ENCODE peak calls at places on chromosome 6, in eight cellular contexts. M, U, R, K, I, V, Z and Y are unnamed samples.
A peak's percentile ranks its signal among the peaks of the same experiment; 100 is the strongest.

GRCh38 chr6:75347797-75348610 is 63.4 kb upstream of the TMEM30A start:
- DNase-seq in M (no peak), U (no peak), R (no peak), K (no peak), I (no peak), V (no peak), Z (no peak), Y (no peak)

GRCh38 chr6:89978749-89979145 is 84.5 kb downstream of the GJA10 start:
- DNase-seq in M (no peak), U (peak; percentile 58), R (no peak), K (peak; percentile 27), I (no peak), V (no peak), Z (no peak), Y (no peak)

GRCh38 chr6:144559865-144560603 is 274.9 kb downstream of the UTRN start:
- DNase-seq in M (no peak), U (no peak), R (no peak), K (no peak), I (no peak), V (no peak), Z (no peak), Y (no peak)

GRCh38 chr6:9646346-9647042 is 768.4 kb downstream of the TFAP2A start:
- DNase-seq in M (no peak), U (no peak), R (no peak), K (peak; percentile 2), I (no peak), V (no peak), Z (no peak), Y (no peak)

GRCh38 chr6:132832891-132833290 is 18.5 kb downstream of the RPS12 start:
- DNase-seq in M (no peak), U (no peak), R (no peak), K (no peak), I (no peak), V (no peak), Z (no peak), Y (no peak)

GRCh38 chr6:34243901-34244884 is 4.6 kb downstream of the SMIM29 start:
- DNase-seq in M (no peak), U (no peak), R (peak; percentile 92), K (peak; percentile 71), I (peak; percentile 88), V (peak; percentile 79), Z (no peak), Y (no peak)

GRCh38 chr6:106512048-106512957 is 117.0 kb downstream of the RTN4IP1 start:
- DNase-seq in M (peak; percentile 83), U (peak; percentile 73), R (peak; percentile 75), K (peak; percentile 80), I (peak; percentile 82), V (peak; percentile 66), Z (no peak), Y (no peak)

GRCh38 chr6:13980534-13980933 is 55.8 kb downstream of the RNF182 start:
- DNase-seq in M (no peak), U (no peak), R (no peak), K (no peak), I (no peak), V (no peak), Z (no peak), Y (no peak)

GRCh38 chr6:154791561-154792317 is 58.5 kb downstream of the SCAF8 start:
- DNase-seq in M (no peak), U (no peak), R (no peak), K (no peak), I (no peak), V (no peak), Z (no peak), Y (no peak)

GRCh38 chr6:42403415-42403814 is 48.3 kb downstream of the TRERF1 start:
- DNase-seq in M (no peak), U (peak; percentile 42), R (no peak), K (no peak), I (no peak), V (no peak), Z (no peak), Y (no peak)

GRCh38 chr6:149317656-149318571 is at the start of gene TAB2:
- DNase-seq in M (peak; percentile 57), U (no peak), R (peak; percentile 68), K (peak; percentile 72), I (peak; percentile 68), V (peak; percentile 51), Z (no peak), Y (no peak)

GRCh38 chr6:137765044-137765443 is 102.0 kb upstream of the TNFAIP3 start:
- DNase-seq in M (no peak), U (no peak), R (no peak), K (no peak), I (no peak), V (no peak), Z (no peak), Y (no peak)

GRCh38 chr6:39088331-39088730 is 26.7 kb downstream of the SAYSD1 start:
- DNase-seq in M (no peak), U (peak; percentile 93), R (no peak), K (peak; percentile 94), I (peak; percentile 74), V (no peak), Z (no peak), Y (peak; percentile 66)

GRCh38 chr6:35218021-35218420 is 4.3 kb downstream of the SCUBE3 start:
- DNase-seq in M (no peak), U (no peak), R (no peak), K (no peak), I (peak; percentile 60), V (no peak), Z (no peak), Y (no peak)

GRCh38 chr6:2658788-2659187 is 91.9 kb downstream of the MYLK4 start:
- DNase-seq in M (peak; percentile 18), U (no peak), R (no peak), K (no peak), I (no peak), V (no peak), Z (no peak), Y (no peak)

GRCh38 chr6:21808045-21808470 is 214.5 kb downstream of the SOX4 start:
- DNase-seq in M (no peak), U (no peak), R (no peak), K (no peak), I (no peak), V (peak; percentile 46), Z (no peak), Y (no peak)

GRCh38 chr6:53635322-53635721 is 30.2 kb downstream of the KLHL31 start:
- DNase-seq in M (no peak), U (no peak), R (no peak), K (no peak), I (no peak), V (no peak), Z (no peak), Y (no peak)

GRCh38 chr6:137637161-137637560 is 143.0 kb upstream of the OLIG3 start:
- DNase-seq in M (no peak), U (no peak), R (no peak), K (no peak), I (no peak), V (no peak), Z (no peak), Y (no peak)

GRCh38 chr6:1574083-1574761 is 35.5 kb upstream of the FOXC1 start:
- DNase-seq in M (no peak), U (no peak), R (no peak), K (no peak), I (no peak), V (no peak), Z (no peak), Y (no peak)

GRCh38 chr6:156890627-156891300 is 113.6 kb downstream of the ARID1B start:
- DNase-seq in M (no peak), U (no peak), R (no peak), K (no peak), I (no peak), V (no peak), Z (no peak), Y (no peak)
- H3K4me1 ChIP-seq in M (no peaks in the 10 kb centered on the region), U (peaks cover 41% of the 10 kb centered on the region), R (no peaks in the 10 kb centered on the region), K (peaks cover 50% of the 10 kb centered on the region), I (peaks cover 6% of the 10 kb centered on the region), V (peaks cover 8% of the 10 kb centered on the region), Z (no peaks in the 10 kb centered on the region), Y (peaks cover 4% of the 10 kb centered on the region)

DNA sequence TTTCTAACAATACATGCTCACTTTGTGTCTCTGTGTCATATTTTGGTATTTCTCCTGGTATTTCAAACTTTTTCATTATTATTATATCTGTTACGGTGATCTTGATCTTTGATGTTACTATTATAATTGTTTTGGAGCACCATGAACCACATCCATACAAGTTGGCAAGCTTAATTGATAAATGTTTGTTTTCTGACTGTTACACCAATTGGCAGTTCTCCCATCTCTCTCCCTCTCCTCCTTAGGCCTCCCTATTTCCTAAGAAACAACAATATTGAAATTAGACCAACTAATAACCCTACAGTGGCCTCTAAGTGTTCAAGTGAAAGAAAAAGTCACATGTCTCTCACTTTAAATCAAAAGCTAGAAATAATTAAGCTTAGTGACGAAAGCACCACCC is 61.6 kb downstream of the IBTK start:
- DNase-seq in M (no peak), U (no peak), R (no peak), K (no peak), I (no peak), V (no peak), Z (no peak), Y (no peak)
- H3K36me3 ChIP-seq in M (no peaks in the 10 kb centered on the region), U (peaks cover 7% of the 10 kb centered on the region), R (peaks cover 42% of the 10 kb centered on the region), K (peaks cover 10% of the 10 kb centered on the region), I (peaks cover 2% of the 10 kb centered on the region), V (no peaks in the 10 kb centered on the region), Z (no peaks in the 10 kb centered on the region), Y (no peaks in the 10 kb centered on the region)

GRCh38 chr6:3744901-3745470 is 6.5 kb downstream of the PXDC1 start:
- DNase-seq in M (no peak), U (no peak), R (no peak), K (no peak), I (peak; percentile 46), V (no peak), Z (no peak), Y (no peak)
- H3K4me1 ChIP-seq in M (peaks cover 18% of the 10 kb centered on the region), U (peaks cover 2% of the 10 kb centered on the region), R (peaks cover 26% of the 10 kb centered on the region), K (peaks cover 18% of the 10 kb centered on the region), I (no peaks in the 10 kb centered on the region), V (peaks cover 10% of the 10 kb centered on the region), Z (peaks cover 85% of the 10 kb centered on the region), Y (peaks cover 4% of the 10 kb centered on the region)

GRCh38 chr6:15515226-15515625 is 147.6 kb downstream of the DTNBP1 start:
- DNase-seq in M (no peak), U (no peak), R (no peak), K (no peak), I (no peak), V (no peak), Z (no peak), Y (no peak)
- H3K36me3 ChIP-seq in M (no peaks in the 10 kb centered on the region), U (no peaks in the 10 kb centered on the region), R (peaks cover 81% of the 10 kb centered on the region), K (peaks cover 60% of the 10 kb centered on the region), I (no peaks in the 10 kb centered on the region), V (no peaks in the 10 kb centered on the region), Z (peaks cover 29% of the 10 kb centered on the region), Y (peaks cover 70% of the 10 kb centered on the region)

DNA sequence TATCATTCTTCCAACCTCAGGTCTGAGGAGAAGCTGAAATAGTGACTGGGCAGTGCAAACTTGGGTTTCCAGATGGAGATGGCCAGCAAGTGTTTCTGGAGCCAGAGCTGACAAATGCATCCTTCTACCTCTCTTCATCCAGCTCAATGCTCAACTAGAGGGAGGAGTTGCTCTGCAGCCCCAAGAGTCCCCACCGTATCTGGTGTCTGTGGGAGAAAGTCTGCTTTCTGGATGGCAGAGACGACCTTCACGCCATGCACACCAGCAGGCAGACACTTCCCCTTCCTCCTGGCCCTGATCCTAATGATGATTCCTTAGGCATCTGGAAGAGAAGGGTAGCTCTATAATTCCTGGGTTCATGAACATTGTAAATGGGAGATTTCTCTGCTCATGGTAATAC is 127.4 kb upstream of the SPACA1 start:
- DNase-seq in M (no peak), U (no peak), R (no peak), K (no peak), I (no peak), V (no peak), Z (no peak), Y (no peak)
- H3K4me1 ChIP-seq in M (no peaks in the 10 kb centered on the region), U (no peaks in the 10 kb centered on the region), R (no peaks in the 10 kb centered on the region), K (peaks cover 9% of the 10 kb centered on the region), I (no peaks in the 10 kb centered on the region), V (no peaks in the 10 kb centered on the region), Z (no peaks in the 10 kb centered on the region), Y (no peaks in the 10 kb centered on the region)

GRCh38 chr6:158607411-158608170 is 37.0 kb downstream of the DYNLT1 start:
- DNase-seq in M (no peak), U (no peak), R (no peak), K (no peak), I (no peak), V (no peak), Z (no peak), Y (no peak)
- H3K36me3 ChIP-seq in M (no peaks in the 10 kb centered on the region), U (no peaks in the 10 kb centered on the region), R (peaks cover 29% of the 10 kb centered on the region), K (peaks cover 4% of the 10 kb centered on the region), I (no peaks in the 10 kb centered on the region), V (no peaks in the 10 kb centered on the region), Z (peaks cover 30% of the 10 kb centered on the region), Y (peaks cover 20% of the 10 kb centered on the region)